ENCODE peak calls at places on chromosomes 6 and 20, in nine cellular contexts. E is amygdala; Y is coronary artery; G is pancreas; I is stimulated activated CD4-positive, alpha-beta T cell treated with anti-CD3 and anti-CD28 coated beads, TNF-alpha, amount 100 ng/mL, for 1 hour; U is WTC11; P is sigmoid colon; D is activated CD4-positive, alpha-beta T cell treated with anti-CD3 and anti-CD28 coated beads, Interleukin-2, amount 50 U/mL, for 1 hour; Z is head of caudate nucleus. B is an unnamed sample.

GRCh38 chr6:127514396-127515227 is 4.5 kb downstream of the MTCL3 start:
- DNase-seq in I (no peak), P (no peak), Y (no peak), U (peak), Z (peak), G (peak), D (peak), E (peak), B (peak)

GRCh38 chr20:24948939-24949679 is at the start of gene CST7:
- DNase-seq in I (peak), Z (no peak), G (no peak), E (no peak), P (peak), Y (peak), D (peak), U (no peak), B (no peak)

GRCh38 chr20:2799688-2800589 is 488 bp downstream of the CPXM1 start:
- DNase-seq in U (peak), D (no peak), Z (no peak), Y (peak), I (no peak), G (no peak), P (no peak), E (no peak), B (no peak)

GRCh38 chr6:137570307-137570832 is 76.2 kb upstream of the OLIG3 start:
- DNase-seq in D (no peak), I (no peak), Z (no peak), E (no peak), U (no peak), P (no peak), G (no peak), Y (no peak), B (no peak)

GRCh38 chr6:128005009-128005408 is 104.2 kb upstream of the THEMIS start:
- DNase-seq in E (no peak), P (no peak), U (no peak), Z (no peak), G (no peak), Y (no peak), I (no peak), D (no peak), B (no peak)

GRCh38 chr6:157271441-157271840 is 51.9 kb downstream of the TMEM242 start:
- DNase-seq in E (no peak), U (no peak), P (no peak), G (no peak), D (no peak), I (no peak), Z (no peak), Y (peak), B (no peak)

GRCh38 chr6:46972521-46972920 is 50.8 kb upstream of the ADGRF5 start:
- DNase-seq in G (no peak), Y (no peak), Z (no peak), D (no peak), P (no peak), E (no peak), U (no peak), I (no peak), B (no peak)

GRCh38 chr6:37502703-37503485 is 3.2 kb upstream of the CCDC167 start:
- DNase-seq in U (no peak), I (no peak), Y (no peak), D (peak), G (no peak), Z (no peak), P (no peak), E (no peak), B (no peak)

GRCh38 chr6:34360556-34360955 is 31.9 kb downstream of the NUDT3 start:
- DNase-seq in Z (no peak), E (no peak), Y (no peak), I (no peak), U (no peak), G (no peak), P (no peak), D (no peak), B (no peak)

GRCh38 chr6:87180105-87180504 is 24.7 kb downstream of the ZNF292 start:
- DNase-seq in Y (no peak), U (no peak), Z (no peak), D (no peak), P (no peak), G (no peak), E (no peak), I (no peak), B (no peak)

GRCh38 chr20:19940945-19941590 is 76.1 kb upstream of the NAA20 start:
- DNase-seq in P (no peak), U (no peak), Z (no peak), Y (no peak), G (no peak), I (no peak), D (no peak), E (no peak), B (no peak)

GRCh38 chr20:61762886-61763739 is 302.6 kb downstream of the TAF4 start:
- DNase-seq in I (no peak), P (peak), U (no peak), E (no peak), Y (no peak), Z (peak), G (no peak), D (no peak), B (no peak)

GRCh38 chr6:117463762-117464665 is 18.5 kb upstream of the DCBLD1 start:
- DNase-seq in Z (no peak), G (no peak), P (no peak), I (no peak), D (no peak), U (no peak), E (no peak), Y (no peak), B (no peak)

GRCh38 chr6:94893327-94893726 is 684.0 kb upstream of the MANEA start:
- DNase-seq in P (no peak), Z (no peak), E (no peak), Y (no peak), U (no peak), G (no peak), I (no peak), D (no peak), B (no peak)

GRCh38 chr6:114315841-114316595 is 26.8 kb downstream of the HS3ST5 start:
- DNase-seq in I (no peak), Y (no peak), D (no peak), G (no peak), E (no peak), P (no peak), Z (no peak), U (no peak), B (no peak)

GRCh38 chr20:10125757-10126156 is 91.0 kb downstream of the ANKEF1 start:
- DNase-seq in Y (no peak), E (no peak), G (no peak), Z (no peak), P (no peak), D (no peak), U (no peak), I (no peak), B (no peak)

GRCh38 chr6:108622601-108623335 is 62.1 kb downstream of the FOXO3 start:
- DNase-seq in D (no peak), P (peak), I (no peak), E (no peak), U (no peak), G (no peak), Y (peak), Z (peak), B (peak)

GRCh38 chr6:135995160-135995898 is 143.8 kb downstream of the PDE7B start:
- DNase-seq in U (no peak), G (no peak), Y (no peak), P (no peak), D (no peak), E (no peak), I (no peak), Z (no peak), B (no peak)

GRCh38 chr6:89111933-89112332 is 5.9 kb downstream of the SRSF12 start:
- DNase-seq in Y (no peak), U (no peak), G (no peak), Z (peak), D (no peak), E (no peak), I (no peak), P (no peak), B (no peak)

GRCh38 chr20:49843770-49844169 is 31.1 kb downstream of the SLC9A8 start:
- DNase-seq in Z (no peak), U (no peak), E (no peak), G (no peak), D (no peak), P (no peak), Y (no peak), I (no peak), B (no peak)

GRCh38 chr6:170371588-170371987 is 65.0 kb downstream of the FAM120B start:
- DNase-seq in P (no peak), Z (peak), E (no peak), D (no peak), Y (no peak), G (no peak), U (peak), I (no peak), B (peak)

GRCh38 chr20:5497556-5497955 is 180.8 kb upstream of the PROKR2 start:
- DNase-seq in P (no peak), Z (no peak), I (no peak), D (no peak), E (no peak), Y (no peak), U (no peak), G (no peak), B (no peak)

GRCh38 chr20:33947709-33948295 is 45.9 kb upstream of the RALY start:
- DNase-seq in I (no peak), U (peak), Z (no peak), Y (no peak), D (peak), E (no peak), P (no peak), G (peak), B (no peak)

GRCh38 chr20:47545499-47545898 is 43.8 kb downstream of the NCOA3 start:
- DNase-seq in Y (no peak), D (no peak), G (no peak), E (no peak), P (no peak), U (no peak), I (no peak), Z (no peak), B (no peak)

GRCh38 chr6:41729624-41730023 is 5.8 kb downstream of the TFEB start:
- DNase-seq in Z (no peak), U (no peak), G (no peak), P (no peak), I (no peak), Y (no peak), D (no peak), E (no peak), B (no peak)

B was measured in posterior cingulate gyrus.